ENCODE peak calls at places on chromosomes 13 and 19, in nine cellular contexts. Z is GM23248, R is astrocyte, D is mammary epithelial cell, G is K562, Q is neuronal stem cell, X is IMR-90, N is GM23338, A is H1. C is an unnamed sample.

GRCh38 chr19:44677019-44677809 is 5.9 kb downstream of the CEACAM19 start:
- DNase-seq in Z (peak), R (peak), D (peak), G (peak), Q (no peak), X (peak), N (peak), A (no peak), C (peak)

GRCh38 chr19:1521636-1522035 is 2.2 kb upstream of the PLK5 start:
- DNase-seq in Z (no peak), R (no peak), D (no peak), G (no peak), Q (no peak), X (no peak), N (no peak), A (no peak), C (no peak)

GRCh38 chr13:45167611-45168554 is 33.0 kb downstream of the KCTD4 start:
- DNase-seq in Z (peak), R (no peak), D (peak), G (peak), Q (no peak), X (no peak), N (no peak), A (no peak), C (no peak)

GRCh38 chr19:29967623-29968022 is 25.6 kb downstream of the URI1 start:
- DNase-seq in Z (peak), R (peak), D (no peak), G (peak), Q (no peak), X (peak), N (no peak), A (no peak), C (no peak)

GRCh38 chr13:100608906-100609305 is 20.3 kb upstream of the GGACT start:
- DNase-seq in Z (no peak), R (peak), D (no peak), G (peak), Q (no peak), X (no peak), N (no peak), A (no peak), C (no peak)

GRCh38 chr19:1177322-1178114 is 3.5 kb upstream of the SBNO2 start:
- DNase-seq in Z (peak), R (peak), D (peak), G (no peak), Q (no peak), X (peak), N (no peak), A (no peak), C (no peak)

GRCh38 chr13:110471156-110471832 is 90.2 kb downstream of the RAB20 start:
- DNase-seq in Z (no peak), R (no peak), D (no peak), G (no peak), Q (no peak), X (no peak), N (no peak), A (no peak), C (no peak)

GRCh38 chr19:40283414-40284250 is 1.5 kb downstream of the AKT2 start:
- DNase-seq in Z (peak), R (no peak), D (no peak), G (no peak), Q (no peak), X (peak), N (no peak), A (no peak), C (no peak)

GRCh38 chr19:32555786-32556185 is 25.2 kb upstream of the PDCD5 start:
- DNase-seq in Z (no peak), R (no peak), D (no peak), G (no peak), Q (no peak), X (no peak), N (no peak), A (no peak), C (no peak)

GRCh38 chr13:100528820-100529219 is 59.8 kb downstream of the GGACT start:
- DNase-seq in Z (no peak), R (no peak), D (no peak), G (no peak), Q (no peak), X (no peak), N (no peak), A (no peak), C (no peak)

GRCh38 chr13:98537306-98537705 is 39.6 kb downstream of the STK24 start:
- DNase-seq in Z (no peak), R (no peak), D (no peak), G (no peak), Q (no peak), X (no peak), N (no peak), A (no peak), C (no peak)

GRCh38 chr19:47021536-47022139 is 2.0 kb downstream of the NPAS1 start:
- DNase-seq in Z (peak), R (no peak), D (no peak), G (no peak), Q (no peak), X (no peak), N (peak), A (no peak), C (peak)

GRCh38 chr19:49441210-49441959 is at the start of gene SLC17A7:
- DNase-seq in Z (peak), R (no peak), D (no peak), G (peak), Q (peak), X (no peak), N (peak), A (no peak), C (peak)

GRCh38 chr13:106038752-106039151 is 496.7 kb downstream of the EFNB2 start:
- DNase-seq in Z (peak), R (peak), D (peak), G (no peak), Q (no peak), X (peak), N (no peak), A (no peak), C (no peak)

GRCh38 chr13:40790232-40790631 is 821 bp downstream of the SLC25A15 start:
- DNase-seq in Z (no peak), R (no peak), D (no peak), G (no peak), Q (no peak), X (no peak), N (no peak), A (no peak), C (no peak)

GRCh38 chr19:32061304-32061703 is 284.1 kb upstream of the ZNF507 start:
- DNase-seq in Z (no peak), R (no peak), D (peak), G (no peak), Q (no peak), X (no peak), N (no peak), A (no peak), C (no peak)

GRCh38 chr13:28864544-28864943 is 44.4 kb downstream of the MTUS2 start:
- DNase-seq in Z (no peak), R (no peak), D (no peak), G (no peak), Q (no peak), X (no peak), N (no peak), A (no peak), C (no peak)

GRCh38 chr13:77891486-77891885 is 27.1 kb downstream of the EDNRB start:
- DNase-seq in Z (no peak), R (no peak), D (no peak), G (no peak), Q (no peak), X (no peak), N (no peak), A (no peak), C (no peak)

GRCh38 chr13:31167490-31167889 is 5.8 kb upstream of the HSPH1 start:
- DNase-seq in Z (no peak), R (no peak), D (no peak), G (no peak), Q (no peak), X (peak), N (no peak), A (no peak), C (no peak)

GRCh38 chr19:18886972-18887371 is 9.0 kb downstream of the CERS1 start:
- DNase-seq in Z (no peak), R (no peak), D (no peak), G (no peak), Q (no peak), X (no peak), N (no peak), A (no peak), C (no peak)

GRCh38 chr13:98997738-98998641 is 20.1 kb upstream of the DOCK9 start:
- DNase-seq in Z (peak), R (peak), D (peak), G (no peak), Q (no peak), X (no peak), N (no peak), A (no peak), C (no peak)

GRCh38 chr13:30026093-30026492 is 175.7 kb upstream of the UBL3 start:
- DNase-seq in Z (peak), R (peak), D (peak), G (no peak), Q (no peak), X (peak), N (no peak), A (no peak), C (no peak)

GRCh38 chr19:29121684-29122083 is 91.3 kb downstream of the UQCRFS1 start:
- DNase-seq in Z (peak), R (no peak), D (no peak), G (peak), Q (no peak), X (no peak), N (peak), A (peak), C (peak)

GRCh38 chr19:29445246-29445645 is 80.5 kb upstream of the VSTM2B start:
- DNase-seq in Z (no peak), R (no peak), D (no peak), G (no peak), Q (no peak), X (no peak), N (no peak), A (no peak), C (no peak)

GRCh38 chr13:113670541-113670940 is 3.5 kb downstream of the GRK1 start:
- DNase-seq in Z (no peak), R (no peak), D (no peak), G (no peak), Q (no peak), X (no peak), N (no peak), A (no peak), C (no peak)

GRCh38 chr13:28040977-28041376 is 52.5 kb upstream of the URAD start:
- DNase-seq in Z (no peak), R (no peak), D (no peak), G (no peak), Q (no peak), X (no peak), N (no peak), A (no peak), C (no peak)

GRCh38 chr13:44819245-44819644 is 170.0 kb downstream of the NUFIP1 start:
- DNase-seq in Z (peak), R (peak), D (peak), G (no peak), Q (no peak), X (peak), N (no peak), A (no peak), C (no peak)

GRCh38 chr19:52734340-52734892 is 428 bp downstream of the ZNF611 start:
- DNase-seq in Z (peak), R (no peak), D (peak), G (peak), Q (peak), X (no peak), N (peak), A (no peak), C (peak)

GRCh38 chr19:35216833-35217707 is 11.5 kb downstream of the FAM187B start:
- DNase-seq in Z (no peak), R (no peak), D (peak), G (no peak), Q (no peak), X (no peak), N (peak), A (no peak), C (no peak)

GRCh38 chr13:75797719-75798118 is 161.6 kb downstream of the LMO7 start:
- DNase-seq in Z (no peak), R (no peak), D (no peak), G (no peak), Q (no peak), X (no peak), N (no peak), A (no peak), C (no peak)

GRCh38 chr19:14580623-14581237 is 2.2 kb upstream of the CLEC17A start:
- DNase-seq in Z (no peak), R (no peak), D (no peak), G (peak), Q (no peak), X (no peak), N (no peak), A (no peak), C (no peak)

GRCh38 chr19:18839465-18840287 is 7.9 kb downstream of the UPF1 start:
- DNase-seq in Z (no peak), R (no peak), D (no peak), G (no peak), Q (no peak), X (no peak), N (peak), A (no peak), C (no peak)

GRCh38 chr19:47243364-47243775 is 12.4 kb upstream of the BBC3 start:
- DNase-seq in Z (no peak), R (peak), D (no peak), G (no peak), Q (no peak), X (no peak), N (no peak), A (no peak), C (no peak)

GRCh38 chr13:43629691-43630480 is 156.9 kb downstream of the ENOX1 start:
- DNase-seq in Z (peak), R (no peak), D (no peak), G (no peak), Q (no peak), X (peak), N (no peak), A (no peak), C (peak)

DNA sequence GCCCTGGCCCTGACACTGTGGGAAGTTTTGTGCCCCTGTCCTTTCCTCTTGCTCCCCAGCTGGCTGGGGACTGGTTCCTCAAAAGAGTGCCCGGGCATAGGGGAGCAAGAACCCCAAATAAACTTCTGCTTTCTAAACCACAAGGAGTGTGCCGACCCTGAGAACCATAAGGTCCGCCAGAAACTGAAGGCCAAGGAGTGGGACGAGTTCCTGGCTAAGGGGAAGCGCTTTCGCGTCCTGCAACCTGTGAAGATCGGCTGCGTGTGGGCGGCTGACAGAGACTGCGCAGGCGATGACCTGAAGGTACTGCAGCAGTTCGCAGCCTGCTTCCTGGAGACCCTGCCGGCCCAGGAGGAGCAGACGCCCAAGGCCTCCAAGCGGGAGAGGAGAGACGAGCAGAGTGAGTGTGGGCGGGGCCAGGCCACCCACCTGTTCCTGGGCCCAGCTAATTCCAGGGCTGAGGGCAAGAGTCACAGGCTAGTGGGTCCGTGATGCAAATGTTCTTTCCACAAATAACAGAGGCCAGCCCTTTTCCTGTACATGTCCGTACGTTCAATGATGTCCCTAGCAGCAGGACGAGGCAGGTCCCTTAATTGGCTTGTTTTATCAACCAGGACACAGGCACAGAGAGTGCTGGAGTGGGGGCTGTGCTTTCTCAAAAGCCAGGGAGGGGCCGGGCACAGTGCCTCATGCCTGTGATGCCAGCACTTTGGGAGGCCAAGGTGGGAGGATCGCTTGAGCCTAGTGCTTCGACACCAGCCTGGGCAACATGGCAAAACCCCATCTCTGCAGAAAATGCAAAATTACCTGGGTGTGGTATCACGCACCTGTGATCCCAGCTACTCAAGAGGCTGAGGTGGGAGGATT is 25.6 kb downstream of the UBXN6 start:
- DNase-seq in Z (no peak), R (no peak), D (no peak), G (no peak), Q (no peak), X (no peak), N (no peak), A (no peak), C (no peak)
- H2AFZ ChIP-seq in Z (no peak), R (no peak), D (no peak), G (no peak), Q (no peak), X (no peak), N (no peak), A (no peak), C (no peak)

GRCh38 chr19:3124630-3125029 is 11.2 kb upstream of the GNA15 start:
- DNase-seq in Z (no peak), R (no peak), D (no peak), G (no peak), Q (no peak), X (no peak), N (no peak), A (no peak), C (no peak)

GRCh38 chr19:3132971-3133792 is 2.7 kb upstream of the GNA15 start:
- DNase-seq in Z (peak), R (peak), D (no peak), G (peak), Q (no peak), X (peak), N (no peak), A (no peak), C (no peak)

GRCh38 chr19:3125900-3126524 is 9.8 kb upstream of the GNA15 start:
- DNase-seq in Z (peak), R (no peak), D (peak), G (peak), Q (no peak), X (no peak), N (peak), A (peak), C (peak)

GRCh38 chr19:3131168-3131567 is 4.7 kb upstream of the GNA15 start:
- DNase-seq in Z (no peak), R (no peak), D (no peak), G (no peak), Q (no peak), X (no peak), N (no peak), A (no peak), C (no peak)

DNA sequence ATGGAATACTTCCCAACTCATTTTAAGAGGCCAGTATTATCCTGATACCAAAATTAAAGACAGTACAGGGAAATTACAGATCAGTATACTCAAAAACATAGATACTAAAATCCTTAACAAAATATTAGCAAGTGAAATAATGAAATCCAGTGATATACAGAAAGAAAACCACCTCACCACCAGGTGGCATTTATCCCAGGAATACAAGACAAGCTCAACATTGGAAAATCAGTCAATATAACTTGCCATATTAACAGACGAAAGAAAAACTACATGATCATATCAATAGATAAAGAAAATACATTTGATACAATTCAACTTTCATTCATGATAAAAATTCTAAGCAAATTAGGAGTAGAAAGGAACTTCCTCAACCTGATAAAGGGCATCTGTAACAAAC is 6.7 kb upstream of the GNA15 start:
- DNase-seq in Z (peak), R (peak), D (peak), G (no peak), Q (no peak), X (peak), N (peak), A (no peak), C (no peak)
- H2AFZ ChIP-seq in Z (no peak), R (no peak), D (no peak), G (no peak), Q (no peak), X (no peak), N (no peak), A (no peak), C (no peak)

GRCh38 chr19:7971553-7972520 is 28.4 kb upstream of the TIMM44 start:
- DNase-seq in Z (no peak), R (no peak), D (no peak), G (no peak), Q (no peak), X (no peak), N (no peak), A (no peak), C (no peak)
- H2AFZ ChIP-seq in Z (no peak), R (no peak), D (no peak), G (no peak), Q (no peak), X (no peak), N (no peak), A (no peak), C (no peak)

DNA sequence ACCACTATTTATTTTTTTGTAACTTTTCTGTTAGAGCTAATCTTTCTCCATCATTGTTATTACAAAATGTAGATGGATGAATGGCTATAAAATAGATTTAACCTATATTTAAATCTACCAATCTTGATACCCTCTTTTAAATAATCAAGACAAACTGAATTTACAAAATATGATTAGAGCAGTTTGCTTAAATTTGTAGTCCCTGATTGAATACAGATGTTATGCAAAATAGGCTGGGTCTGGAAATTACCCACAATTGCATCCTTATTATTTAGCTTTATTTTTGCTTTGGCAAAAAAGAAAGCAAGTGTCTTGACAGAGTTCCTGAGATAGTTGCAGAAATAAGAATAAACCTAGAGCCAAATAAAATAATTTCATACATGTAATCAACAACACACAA is 352.8 kb downstream of the KLF12 start:
- DNase-seq in Z (no peak), R (no peak), D (no peak), G (no peak), Q (no peak), X (no peak), N (no peak), A (no peak), C (no peak)
- H2AFZ ChIP-seq in Z (no peak), R (no peak), D (no peak), G (no peak), Q (no peak), X (no peak), N (no peak), A (no peak), C (no peak)

DNA sequence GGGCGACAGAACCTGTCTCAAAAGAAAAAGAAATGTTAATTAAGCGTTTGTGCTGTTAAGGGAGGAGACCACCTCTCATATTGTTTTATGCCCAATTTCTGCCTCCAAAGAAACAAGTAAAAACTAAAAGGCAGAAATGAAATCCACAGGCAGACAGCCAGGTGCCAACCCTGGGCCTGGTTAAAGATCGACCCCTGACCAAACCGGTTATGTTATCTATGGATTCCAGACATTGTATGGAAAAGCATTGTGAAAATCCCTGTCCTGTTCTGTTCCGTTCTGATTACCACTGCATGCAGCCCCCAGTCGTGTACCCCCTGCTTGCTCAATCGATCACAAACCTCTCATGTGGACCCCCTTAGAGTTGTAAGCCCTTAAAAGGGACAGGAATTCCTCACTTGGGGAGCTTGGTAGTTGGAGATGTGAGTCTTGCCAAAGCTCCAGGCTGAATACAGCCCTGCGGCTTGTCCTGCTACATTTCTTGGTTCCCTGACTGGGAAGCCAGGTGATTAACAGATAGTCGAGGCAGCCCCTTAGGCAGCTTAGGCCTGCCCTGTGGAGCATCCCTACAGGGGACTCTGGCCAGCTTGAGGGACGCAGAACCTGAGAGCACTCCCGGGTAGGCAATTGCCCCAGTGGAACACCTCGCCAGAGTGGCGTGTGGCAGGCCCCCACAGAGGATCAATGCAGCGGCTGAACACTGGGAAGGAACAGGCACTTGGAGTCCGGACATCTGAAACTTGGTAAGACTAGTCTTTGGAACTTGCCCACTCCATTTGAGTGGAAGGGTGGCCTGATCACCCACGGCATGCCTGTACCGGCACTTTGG is 748 bp upstream of the ZNF552 start:
- DNase-seq in Z (no peak), R (no peak), D (no peak), G (no peak), Q (no peak), X (no peak), N (no peak), A (no peak), C (no peak)
- H2AFZ ChIP-seq in Z (peak), R (peak), D (peak), G (peak), Q (peak), X (peak), N (no peak), A (no peak), C (peak)

C was measured in neural progenitor cell.